ENCODE peak calls at places on chromosomes 3 and 15, in five cellular contexts. T, E, V, L and Y are unnamed samples.
A peak's percentile ranks its signal among the peaks of the same experiment; 100 is the strongest.

GRCh38 chr3:99952306-99952705 is 134.6 kb downstream of the CMSS1 start:
- DNase-seq in T (no peak), E (no peak), V (no peak), L (no peak), Y (no peak)

GRCh38 chr3:114213262-114213668 is 24.1 kb downstream of the ZNF80 start:
- DNase-seq in T (no peak), E (no peak), V (no peak), L (no peak), Y (no peak)

GRCh38 chr3:169390310-169390731 is 273.2 kb downstream of the MECOM start:
- DNase-seq in T (peak; percentile 32), E (no peak), V (no peak), L (peak; percentile 4), Y (peak; percentile 66)

GRCh38 chr3:117788086-117788485 is 1078.5 kb downstream of the TUSC7 start:
- DNase-seq in T (peak; percentile 44), E (no peak), V (peak; percentile 51), L (no peak), Y (no peak)

GRCh38 chr3:138046084-138046483 is 36.1 kb downstream of the CLDN18 start:
- DNase-seq in T (no peak), E (no peak), V (no peak), L (no peak), Y (no peak)

GRCh38 chr3:177499779-177500423 is 302.6 kb upstream of the TBL1XR1 start:
- DNase-seq in T (no peak), E (no peak), V (no peak), L (no peak), Y (peak; percentile 15)

GRCh38 chr3:71428841-71429609 is 154.5 kb downstream of the FOXP1 start:
- DNase-seq in T (no peak), E (peak; percentile 35), V (peak; percentile 14), L (peak; percentile 54), Y (peak; percentile 32)

GRCh38 chr3:63814300-63814699 is 4.8 kb upstream of the C3orf49 start:
- DNase-seq in T (peak; percentile 55), E (no peak), V (no peak), L (no peak), Y (peak; percentile 26)

GRCh38 chr15:97470417-97470816 is 490.1 kb upstream of the ARRDC4 start:
- DNase-seq in T (no peak), E (no peak), V (no peak), L (no peak), Y (no peak)

GRCh38 chr15:89587955-89588354 is 12.7 kb downstream of the TICRR start:
- DNase-seq in T (no peak), E (no peak), V (no peak), L (peak; percentile 41), Y (no peak)

GRCh38 chr15:22956980-22957264 is 23.2 kb downstream of the CYFIP1 start:
- DNase-seq in T (no peak), E (no peak), V (no peak), L (no peak), Y (no peak)

GRCh38 chr3:157134620-157135191 is 25.2 kb downstream of the CCNL1 start:
- DNase-seq in T (no peak), E (no peak), V (no peak), L (no peak), Y (no peak)

GRCh38 chr3:183911763-183912506 is 27.3 kb upstream of the PARL start:
- DNase-seq in T (no peak), E (no peak), V (no peak), L (no peak), Y (no peak)

GRCh38 chr3:23649502-23649901 is 156.3 kb upstream of the UBE2E1 start:
- DNase-seq in T (peak; percentile 39), E (no peak), V (no peak), L (no peak), Y (no peak)

GRCh38 chr3:55486101-55486856 is 827 bp downstream of the WNT5A start:
- DNase-seq in T (peak; percentile 75), E (peak; percentile 70), V (no peak), L (no peak), Y (no peak)

GRCh38 chr3:177441813-177442646 is 244.7 kb upstream of the TBL1XR1 start:
- DNase-seq in T (no peak), E (no peak), V (peak; percentile 75), L (no peak), Y (no peak)

GRCh38 chr3:18216996-18217395 is 208.1 kb downstream of the SATB1 start:
- DNase-seq in T (peak; percentile 56), E (no peak), V (no peak), L (no peak), Y (no peak)

GRCh38 chr15:93474728-93475127 is 385.7 kb upstream of the RGMA start:
- DNase-seq in T (no peak), E (no peak), V (no peak), L (no peak), Y (no peak)

GRCh38 chr3:65894679-65895078 is 144.0 kb downstream of the MAGI1 start:
- DNase-seq in T (no peak), E (no peak), V (peak; percentile 32), L (peak; percentile 58), Y (no peak)

GRCh38 chr3:165181556-165181955 is 14.6 kb downstream of the SLITRK3 start:
- DNase-seq in T (no peak), E (no peak), V (no peak), L (no peak), Y (no peak)

GRCh38 chr3:149528344-149528657 is 53.8 kb downstream of the TM4SF4 start:
- DNase-seq in T (no peak), E (no peak), V (no peak), L (no peak), Y (no peak)

GRCh38 chr3:21979706-21980105 is 228.7 kb upstream of the ZNF385D start:
- DNase-seq in T (no peak), E (no peak), V (no peak), L (no peak), Y (no peak)

GRCh38 chr15:44157679-44158078 is 37.4 kb downstream of the FRMD5 start:
- DNase-seq in T (no peak), E (no peak), V (peak; percentile 64), L (peak; percentile 63), Y (peak; percentile 5)

GRCh38 chr15:44780608-44781007 is 44.3 kb downstream of the TRIM69 start:
- DNase-seq in T (no peak), E (no peak), V (no peak), L (no peak), Y (no peak)

GRCh38 chr3:185820973-185821758 is 3.7 kb downstream of the IGF2BP2 start:
- DNase-seq in T (no peak), E (no peak), V (no peak), L (peak; percentile 74), Y (no peak)

GRCh38 chr15:70633394-70633793 is 130.0 kb downstream of the UACA start:
- DNase-seq in T (peak; percentile 39), E (no peak), V (no peak), L (no peak), Y (no peak)

GRCh38 chr3:37295925-37296324 is 121.5 kb upstream of the LRRFIP2 start:
- DNase-seq in T (no peak), E (no peak), V (no peak), L (no peak), Y (no peak)

GRCh38 chr3:16322189-16322588 is 57.2 kb downstream of the OXNAD1 start:
- DNase-seq in T (no peak), E (no peak), V (no peak), L (no peak), Y (no peak)

GRCh38 chr3:146605106-146605505 is at the start of gene PLSCR5:
- DNase-seq in T (no peak), E (no peak), V (no peak), L (no peak), Y (peak; percentile 51)
- TF ChIP-seq CTCF in T (no peak), E (no peak), V (no peak), L (no peak), Y (no peak)

DNA sequence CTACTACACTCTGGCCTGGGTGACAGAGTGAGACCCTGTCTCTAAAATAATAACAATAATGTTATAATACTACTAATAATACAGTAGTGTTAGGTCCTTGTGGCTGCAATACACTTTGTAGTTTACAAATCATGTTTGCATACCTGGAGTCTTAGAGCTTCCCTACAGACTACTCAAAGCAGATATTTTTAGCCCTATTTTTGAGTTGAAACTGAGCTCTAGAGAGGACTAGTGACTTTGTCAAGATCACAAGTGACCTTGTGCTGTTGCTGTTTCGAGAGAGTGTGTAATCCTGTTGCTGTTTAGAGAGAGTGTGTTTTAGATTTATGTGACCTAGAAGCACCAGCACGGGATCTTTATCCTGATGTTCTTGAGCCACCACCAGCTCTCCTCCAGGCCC is 105.3 kb upstream of the RNU6-1 start:
- DNase-seq in T (no peak), E (no peak), V (no peak), L (no peak), Y (no peak)
- TF ChIP-seq CTCF in T (no peak), E (no peak), V (no peak), L (no peak), Y (no peak)

GRCh38 chr15:67105065-67105951 is 39.9 kb downstream of the SMAD3 start:
- DNase-seq in T (no peak), E (no peak), V (peak; percentile 91), L (peak; percentile 96), Y (peak; percentile 88)
- TF ChIP-seq CTCF in T (no peak), E (no peak), V (no peak), L (no peak), Y (no peak)

GRCh38 chr15:62026707-62027565 is 33.3 kb downstream of the VPS13C start:
- DNase-seq in T (no peak), E (no peak), V (no peak), L (no peak), Y (no peak)

GRCh38 chr15:62027916-62028315 is 32.3 kb downstream of the VPS13C start:
- DNase-seq in T (no peak), E (no peak), V (no peak), L (no peak), Y (no peak)

GRCh38 chr15:62020576-62021160 is 39.6 kb downstream of the VPS13C start:
- DNase-seq in T (no peak), E (no peak), V (no peak), L (peak; percentile 43), Y (no peak)

GRCh38 chr15:62021991-62022600 is 38.2 kb downstream of the VPS13C start:
- DNase-seq in T (peak; percentile 62), E (no peak), V (no peak), L (no peak), Y (peak; percentile 4)
- TF ChIP-seq CTCF in T (peak; percentile 47), E (peak; percentile 27), V (no peak), L (peak; percentile 34), Y (peak; percentile 50)

GRCh38 chr3:153146191-153147053 is 15.6 kb upstream of the RAP2B start:
- DNase-seq in T (no peak), E (no peak), V (no peak), L (no peak), Y (no peak)
- TF ChIP-seq CTCF in T (no peak), E (no peak), V (no peak), L (no peak), Y (no peak)

GRCh38 chr15:67838789-67839332 is 984 bp downstream of the RNU6-1 start:
- DNase-seq in T (peak; percentile 93), E (peak; percentile 50), V (no peak), L (peak; percentile 66), Y (peak; percentile 83)
- TF ChIP-seq CTCF in T (no peak), E (no peak), V (no peak), L (no peak), Y (no peak)

GRCh38 chr3:180808823-180809575 is 103.5 kb upstream of the FXR1 start:
- DNase-seq in T (no peak), E (no peak), V (no peak), L (no peak), Y (no peak)

GRCh38 chr3:180802837-180803236 is 109.6 kb upstream of the FXR1 start:
- DNase-seq in T (peak; percentile 69), E (no peak), V (no peak), L (peak; percentile 20), Y (peak; percentile 20)

GRCh38 chr3:180804871-180805430 is 107.5 kb upstream of the FXR1 start:
- DNase-seq in T (peak; percentile 92), E (no peak), V (no peak), L (peak; percentile 36), Y (no peak)
- TF ChIP-seq CTCF in T (peak; percentile 88), E (peak; percentile 58), V (peak; percentile 37), L (no peak), Y (peak; percentile 26)